ENCODE peak calls at places on chromosomes 7 and 10, in six cellular contexts. B is GM12864, L is BE2C, V is A549, M is stomach, H is lower lobe of right lung. C is an unnamed sample.

GRCh38 chr10:97573021-97573420 is 442 bp downstream of the ANKRD2 start:
- DNase-seq in B (no peak), L (no peak), V (peak; percentile 35), M (no peak), H (no peak), C (no peak)

GRCh38 chr7:106947244-106947728 is 82.2 kb downstream of the PIK3CG start:
- DNase-seq in B (peak; percentile 21), L (peak; percentile 67), V (peak; percentile 73), M (peak; percentile 36), H (no peak), C (peak; percentile 87)

GRCh38 chr7:99000196-99000903 is 122.0 kb downstream of the TRRAP start:
- DNase-seq in B (no peak), L (no peak), V (no peak), M (no peak), H (no peak), C (no peak)

GRCh38 chr7:121073463-121074099 is 85.1 kb downstream of the CPED1 start:
- DNase-seq in B (no peak), L (no peak), V (no peak), M (no peak), H (no peak), C (no peak)

GRCh38 chr10:35347088-35347487 is 10.8 kb downstream of the CCNY start:
- DNase-seq in B (no peak), L (no peak), V (no peak), M (no peak), H (no peak), C (no peak)

GRCh38 chr7:132495931-132496330 is 80.3 kb downstream of the PLXNA4 start:
- DNase-seq in B (no peak), L (no peak), V (no peak), M (no peak), H (no peak), C (no peak)

GRCh38 chr7:34850681-34851080 is 186.6 kb downstream of the DPY19L1 start:
- DNase-seq in B (no peak), L (no peak), V (no peak), M (no peak), H (no peak), C (no peak)

GRCh38 chr7:95527033-95527775 is 41.5 kb downstream of the ASB4 start:
- DNase-seq in B (peak; percentile 13), L (peak; percentile 69), V (peak; percentile 75), M (no peak), H (no peak), C (peak; percentile 75)

GRCh38 chr7:131108212-131108980 is 219.3 kb upstream of the MKLN1 start:
- DNase-seq in B (peak; percentile 84), L (no peak), V (peak; percentile 39), M (no peak), H (no peak), C (no peak)

GRCh38 chr7:128738570-128739047 is 550 bp upstream of the CALU start:
- DNase-seq in B (no peak), L (no peak), V (no peak), M (no peak), H (no peak), C (no peak)

DNA sequence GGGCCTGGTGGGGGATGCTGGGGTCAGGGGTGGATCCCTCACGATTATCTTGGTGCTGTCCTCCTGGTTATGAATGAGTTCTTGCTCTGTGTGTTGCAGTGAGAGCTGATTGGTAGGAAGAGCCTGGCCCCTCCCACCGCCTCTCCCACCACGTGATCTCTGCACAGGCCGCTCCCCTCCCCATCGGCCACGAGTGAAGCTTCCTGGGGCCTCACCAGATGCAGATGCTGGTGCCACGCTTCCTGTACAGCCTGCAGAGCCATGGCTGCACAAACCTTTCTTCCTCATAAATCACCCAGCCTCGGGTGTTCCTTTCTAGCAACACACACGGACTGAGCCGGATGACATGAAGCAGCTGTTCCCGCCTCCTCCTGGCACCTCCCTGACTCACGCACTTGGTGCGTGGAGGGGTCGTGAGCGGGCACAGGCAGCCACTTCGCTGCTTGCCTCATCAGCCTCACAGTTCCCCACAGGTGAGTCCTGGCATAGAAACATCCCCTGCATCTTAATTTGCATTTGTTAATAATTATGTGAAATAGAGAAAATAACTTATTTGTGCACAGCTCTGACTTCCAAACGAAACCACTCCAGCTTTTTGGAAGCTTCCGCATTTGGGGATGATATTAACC is 210.8 kb downstream of the ADARB2 start:
- DNase-seq in B (no peak), L (no peak), V (no peak), M (no peak), H (no peak), C (no peak)
- H3K4me3 ChIP-seq in B (no peak overlapping the region), L (no peak overlapping the region), V (no peak overlapping the region), M (peak overlapping the region; percentile 4), H (no peak overlapping the region), C (no peak overlapping the region)

DNA sequence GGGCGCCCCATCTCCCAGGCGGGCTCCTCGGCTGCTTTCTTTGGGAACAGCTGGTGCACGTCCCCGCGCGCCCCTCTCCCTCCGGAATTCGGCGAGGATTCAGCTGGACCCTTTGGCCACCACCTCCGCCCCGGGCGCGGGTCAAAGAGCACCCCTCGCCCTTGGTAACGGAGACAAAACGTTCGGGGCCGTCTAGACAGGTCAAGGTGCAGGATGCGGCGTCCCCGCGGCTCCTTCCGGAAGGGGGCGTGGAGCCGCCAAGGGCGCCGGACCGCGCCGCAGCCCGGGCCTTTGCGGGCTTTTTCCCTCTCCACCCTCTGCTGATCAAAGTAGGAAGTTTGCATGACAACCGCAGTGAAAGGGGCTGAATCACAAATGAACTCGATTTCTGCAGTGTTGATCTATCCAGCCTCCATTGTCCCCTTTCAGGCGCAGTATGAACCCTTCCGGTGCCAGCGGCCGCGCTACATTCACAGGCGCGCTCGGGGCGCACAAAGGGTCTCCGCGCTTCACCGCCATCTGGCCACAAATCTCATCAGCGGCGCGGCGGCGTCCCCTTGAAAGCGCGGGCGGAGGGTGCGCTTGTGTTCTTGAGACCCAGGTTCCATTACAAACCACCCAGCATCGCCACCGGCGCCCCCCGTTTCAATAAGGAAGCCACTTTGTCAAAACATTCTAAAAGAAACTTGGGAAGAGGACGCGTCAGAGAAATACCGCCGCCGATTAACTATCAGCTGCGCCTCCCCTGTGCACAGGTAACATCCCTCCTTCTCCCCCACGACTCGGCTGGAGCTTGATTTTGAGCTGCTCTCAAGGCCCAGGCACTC is 36.4 kb downstream of the CNPY1 start:
- DNase-seq in B (no peak), L (no peak), V (no peak), M (no peak), H (no peak), C (no peak)
- TF ChIP-seq CTCF in B (no peak), L (no peak), V (no peak), M (no peak), H (no peak), C (no peak)

DNA sequence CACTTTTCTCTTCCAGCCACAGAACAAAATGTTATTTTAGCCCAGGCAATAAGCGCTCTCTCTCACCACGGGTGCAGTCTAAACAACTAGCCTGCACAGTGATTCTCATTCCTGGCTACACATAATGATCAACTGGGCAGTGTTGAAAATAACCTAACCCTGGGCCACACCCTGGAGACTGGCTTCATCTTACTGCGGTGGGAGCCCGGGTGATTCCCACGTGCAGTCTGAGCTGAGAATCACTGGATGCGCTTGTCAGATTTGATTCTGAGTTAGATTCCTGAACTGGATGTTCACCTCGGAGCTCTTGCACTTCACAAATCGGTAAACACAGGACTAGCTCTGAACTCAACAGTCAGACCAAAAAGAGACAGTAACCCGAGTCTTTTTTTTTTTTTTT is 14.9 kb downstream of the ZC3HAV1 start:
- DNase-seq in B (no peak), L (no peak), V (no peak), M (no peak), H (no peak), C (no peak)
- H3K4me3 ChIP-seq in B (no peak overlapping the region), L (no peak overlapping the region), V (no peak overlapping the region), M (peak overlapping the region; percentile 1), H (peak overlapping the region; percentile 26), C (no peak overlapping the region)

DNA sequence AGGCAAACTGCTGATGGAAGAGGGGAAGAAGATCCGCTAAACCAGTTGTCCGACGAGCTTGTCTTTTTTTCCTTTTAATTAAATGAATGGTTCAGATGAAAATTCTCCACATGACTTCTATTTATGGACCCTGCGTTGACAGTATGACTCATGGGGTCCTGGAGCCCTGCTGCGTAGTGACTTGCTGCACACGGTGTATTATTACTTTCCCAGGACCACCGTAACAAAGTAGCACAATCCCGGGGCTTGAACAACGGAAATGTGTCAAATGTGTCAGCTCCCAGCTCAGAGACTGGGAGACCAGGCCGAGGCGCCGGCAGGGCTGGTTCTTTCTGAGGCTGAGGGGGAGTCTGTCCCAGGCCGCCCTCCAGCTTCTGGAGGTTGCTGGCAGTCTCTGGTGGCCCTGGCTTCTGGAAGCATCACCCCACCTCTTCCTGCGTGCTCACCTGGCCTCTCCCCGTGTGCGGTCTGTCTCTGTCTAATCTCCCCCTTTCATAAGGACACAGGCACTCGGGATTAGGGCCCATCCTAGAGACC is 33.8 kb upstream of the MNX1 start:
- DNase-seq in B (no peak), L (no peak), V (no peak), M (no peak), H (no peak), C (no peak)
- TF ChIP-seq CTCF in B (no peak), L (no peak), V (no peak), M (no peak), H (no peak), C (no peak)

GRCh38 chr7:77205706-77206105 is 6.1 kb upstream of the FGL2 start:
- DNase-seq in B (no peak), L (no peak), V (no peak), M (no peak), H (no peak), C (no peak)

GRCh38 chr7:77202544-77202976 is 2.9 kb upstream of the FGL2 start:
- DNase-seq in B (peak; percentile 81), L (no peak), V (no peak), M (no peak), H (no peak), C (no peak)

GRCh38 chr7:77199008-77199966 is at the start of gene FGL2:
- DNase-seq in B (no peak), L (no peak), V (no peak), M (peak; percentile 42), H (peak; percentile 58), C (peak; percentile 33)

GRCh38 chr7:77197135-77197534 is 2.5 kb downstream of the FGL2 start:
- DNase-seq in B (no peak), L (no peak), V (no peak), M (no peak), H (no peak), C (no peak)

DNA sequence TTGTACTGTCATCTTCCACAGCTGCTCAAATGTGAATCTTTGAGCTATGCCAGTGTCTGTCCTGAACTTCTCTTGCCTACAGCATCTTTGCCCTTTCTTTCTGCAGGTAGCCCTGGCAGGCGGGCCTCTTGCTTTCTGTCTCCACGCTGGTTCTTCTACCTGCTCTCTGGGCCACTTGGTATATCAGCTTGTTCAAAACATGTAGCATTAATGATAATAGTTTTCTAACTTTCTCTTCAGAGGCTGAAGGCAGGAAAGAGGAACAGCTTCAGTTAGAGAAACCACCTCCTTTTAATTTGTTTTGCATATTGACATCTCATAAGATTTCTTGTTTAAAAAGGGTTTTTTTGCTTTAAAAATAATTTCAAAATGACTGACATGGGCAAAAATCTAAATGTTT is 923 bp upstream of the FGL2 start:
- DNase-seq in B (no peak), L (no peak), V (no peak), M (no peak), H (no peak), C (no peak)
- H3K4me3 ChIP-seq in B (peak overlapping the region; percentile 63), L (no peak overlapping the region), V (no peak overlapping the region), M (no peak overlapping the region), H (no peak overlapping the region), C (no peak overlapping the region)